ENCODE peak calls at places on chromosome 22, in six cellular contexts. I is left ventricle myocardium inferior, H is fibroblast of lung, B is upper lobe of right lung, A is HFF-Myc, X is uterus. D is an unnamed sample.

GRCh38 chr22:20244744-20245576 is 23.2 kb downstream of the RTN4R start:
- DNase-seq in I (no peak), H (no peak), B (no peak), A (no peak), X (no peak), D (no peak)

GRCh38 chr22:19524170-19525115 is at the start of gene CLDN5:
- DNase-seq in I (peak; percentile 61), H (peak; percentile 12), B (no peak), A (no peak), X (peak; percentile 58), D (no peak)

GRCh38 chr22:21082248-21082647 is 36.5 kb downstream of the LRRC74B start:
- DNase-seq in I (no peak), H (no peak), B (no peak), A (no peak), X (no peak), D (no peak)

GRCh38 chr22:44023404-44024287 is 456 bp upstream of the PARVB start:
- DNase-seq in I (peak; percentile 76), H (peak; percentile 32), B (peak; percentile 77), A (no peak), X (peak; percentile 27), D (peak; percentile 27)

GRCh38 chr22:35608088-35608487 is 9.0 kb downstream of the MB start:
- DNase-seq in I (no peak), H (no peak), B (no peak), A (no peak), X (no peak), D (no peak)

GRCh38 chr22:21682385-21683175 is 16.8 kb downstream of the PPIL2 start:
- DNase-seq in I (no peak), H (no peak), B (no peak), A (no peak), X (no peak), D (no peak)

GRCh38 chr22:48319321-48320047 is 1508.2 kb downstream of the BRD1 start:
- DNase-seq in I (no peak), H (no peak), B (peak; percentile 46), A (no peak), X (no peak), D (no peak)

GRCh38 chr22:40818192-40818746 is 877 bp downstream of the SLC25A17 start:
- DNase-seq in I (no peak), H (no peak), B (no peak), A (no peak), X (no peak), D (peak; percentile 5)

GRCh38 chr22:20803696-20804324 is 29.9 kb downstream of the SERPIND1 start:
- DNase-seq in I (no peak), H (peak; percentile 46), B (no peak), A (peak; percentile 7), X (no peak), D (peak; percentile 31)

GRCh38 chr22:26767351-26767970 is 110.1 kb downstream of the MIAT start:
- DNase-seq in I (no peak), H (no peak), B (no peak), A (no peak), X (no peak), D (no peak)

GRCh38 chr22:37210041-37210803 is 2.1 kb downstream of the SSTR3 start:
- DNase-seq in I (no peak), H (no peak), B (no peak), A (no peak), X (no peak), D (no peak)

GRCh38 chr22:43867839-43868652 is 5.7 kb upstream of the SULT4A1 start:
- DNase-seq in I (peak; percentile 58), H (peak; percentile 70), B (peak; percentile 81), A (peak; percentile 40), X (no peak), D (peak; percentile 76)

GRCh38 chr22:44588348-44588747 is 90.3 kb upstream of the RTL6 start:
- DNase-seq in I (peak; percentile 1), H (no peak), B (no peak), A (no peak), X (no peak), D (no peak)

GRCh38 chr22:28822930-28823481 is 22.6 kb upstream of the XBP1 start:
- DNase-seq in I (no peak), H (no peak), B (no peak), A (no peak), X (no peak), D (no peak)

GRCh38 chr22:36579441-36579840 is 50.5 kb upstream of the EIF3D start:
- DNase-seq in I (no peak), H (no peak), B (no peak), A (no peak), X (no peak), D (no peak)

GRCh38 chr22:27340047-27340446 is 461.5 kb downstream of the MN1 start:
- DNase-seq in I (no peak), H (no peak), B (no peak), A (no peak), X (no peak), D (no peak)

GRCh38 chr22:25540912-25541660 is 23.4 kb upstream of the GRK3 start:
- DNase-seq in I (no peak), H (no peak), B (no peak), A (no peak), X (no peak), D (no peak)

GRCh38 chr22:41217553-41218157 is 12.5 kb downstream of the L3MBTL2 start:
- DNase-seq in I (peak; percentile 80), H (peak; percentile 96), B (peak; percentile 82), A (no peak), X (peak; percentile 58), D (peak; percentile 93)

GRCh38 chr22:49211176-49211575 is 616.5 kb downstream of the BRD1 start:
- DNase-seq in I (peak; percentile 3), H (no peak), B (peak; percentile 31), A (no peak), X (no peak), D (no peak)

GRCh38 chr22:32665676-32666075 is 135.8 kb upstream of the TIMP3 start:
- DNase-seq in I (no peak), H (peak; percentile 72), B (no peak), A (no peak), X (no peak), D (peak; percentile 27)

GRCh38 chr22:43202756-43203155 is 15.8 kb upstream of the TTLL12 start:
- DNase-seq in I (no peak), H (no peak), B (no peak), A (no peak), X (no peak), D (no peak)

GRCh38 chr22:20390394-20390907 is 3.5 kb upstream of the ZNF74 start:
- DNase-seq in I (no peak), H (no peak), B (no peak), A (no peak), X (no peak), D (no peak)

GRCh38 chr22:22358686-22359085 is 114.1 kb downstream of the VPREB1 start:
- DNase-seq in I (no peak), H (no peak), B (no peak), A (no peak), X (no peak), D (no peak)

GRCh38 chr22:44521326-44521725 is 23.3 kb upstream of the RTL6 start:
- DNase-seq in I (no peak), H (no peak), B (no peak), A (no peak), X (no peak), D (no peak)

GRCh38 chr22:19619144-19620009 is 94.9 kb upstream of the SEPTIN5 start:
- DNase-seq in I (no peak), H (no peak), B (no peak), A (no peak), X (no peak), D (no peak)

GRCh38 chr22:22111267-22111751 is 128.7 kb upstream of the TOP3B start:
- DNase-seq in I (no peak), H (peak; percentile 42), B (no peak), A (peak; percentile 9), X (no peak), D (peak; percentile 77)

GRCh38 chr22:24107668-24108067 is 73.6 kb upstream of the SUSD2 start:
- DNase-seq in I (peak; percentile 89), H (peak; percentile 92), B (no peak), A (peak; percentile 36), X (peak; percentile 94), D (peak; percentile 95)
- TF ChIP-seq CTCF in I (peak; percentile 54), H (peak; percentile 82), B (peak; percentile 26), A (no peak), X (peak; percentile 58), D (peak; percentile 87)

DNA sequence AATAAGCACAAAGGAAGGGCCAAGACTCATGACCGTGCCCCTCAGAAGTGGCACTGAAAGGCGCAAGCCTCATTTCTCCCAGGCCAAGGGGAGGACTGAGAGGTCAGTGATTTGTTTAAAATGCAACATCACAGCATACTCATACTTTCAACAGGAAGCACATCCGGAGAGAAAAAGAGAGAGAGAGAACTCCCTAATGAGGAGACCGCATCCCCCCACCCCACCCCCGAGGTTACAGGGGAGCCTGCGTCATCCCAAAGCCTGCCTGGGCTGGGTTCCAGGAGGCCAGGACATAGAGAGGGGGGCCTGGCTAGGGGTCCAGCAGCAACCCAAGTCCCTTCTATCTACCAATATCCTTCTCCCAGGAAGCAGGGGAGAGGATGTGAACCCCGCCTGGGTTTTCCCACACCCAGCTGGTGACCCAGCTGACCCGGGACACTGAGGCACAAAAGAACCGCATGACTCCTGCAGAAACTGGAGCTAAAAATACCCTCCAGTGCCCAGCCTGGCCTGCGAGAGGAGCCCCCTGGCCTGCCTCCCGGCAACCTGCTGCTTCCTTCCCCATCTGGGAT is 3.8 kb downstream of the CSNK1E start:
- DNase-seq in I (peak; percentile 78), H (peak; percentile 97), B (no peak), A (peak; percentile 69), X (peak; percentile 86), D (peak; percentile 82)
- H3K4me3 ChIP-seq in I (peak overlapping the region; percentile 83), H (peak overlapping the region; percentile 96), B (peak overlapping the region; percentile 79), A (peak overlapping the region; percentile 86), X (peak overlapping the region; percentile 71), D (peak overlapping the region; percentile 80)

DNA sequence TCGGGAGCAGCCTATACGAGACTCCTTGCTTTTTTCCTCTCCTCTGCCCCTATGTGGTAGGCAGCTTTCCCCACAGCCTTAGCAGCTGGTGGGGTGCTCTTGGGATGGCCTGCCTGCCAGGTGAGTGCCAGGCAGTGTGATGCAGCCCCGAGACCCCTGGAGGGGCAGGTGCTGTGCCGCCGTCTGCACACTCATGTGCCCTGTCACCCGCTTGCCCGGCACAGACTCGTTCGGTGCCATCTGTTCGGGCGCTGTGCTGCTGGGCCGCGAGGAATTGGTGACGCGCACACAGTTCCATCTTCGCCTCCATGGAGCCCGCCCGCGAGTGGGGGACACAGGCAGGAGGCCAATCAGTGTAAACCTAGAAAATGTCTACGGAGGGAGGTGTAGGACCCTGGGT is 15.1 kb downstream of the TRMU start:
- DNase-seq in I (no peak), H (no peak), B (no peak), A (no peak), X (no peak), D (no peak)
- TF ChIP-seq CTCF in I (no peak), H (no peak), B (no peak), A (no peak), X (no peak), D (no peak)

DNA sequence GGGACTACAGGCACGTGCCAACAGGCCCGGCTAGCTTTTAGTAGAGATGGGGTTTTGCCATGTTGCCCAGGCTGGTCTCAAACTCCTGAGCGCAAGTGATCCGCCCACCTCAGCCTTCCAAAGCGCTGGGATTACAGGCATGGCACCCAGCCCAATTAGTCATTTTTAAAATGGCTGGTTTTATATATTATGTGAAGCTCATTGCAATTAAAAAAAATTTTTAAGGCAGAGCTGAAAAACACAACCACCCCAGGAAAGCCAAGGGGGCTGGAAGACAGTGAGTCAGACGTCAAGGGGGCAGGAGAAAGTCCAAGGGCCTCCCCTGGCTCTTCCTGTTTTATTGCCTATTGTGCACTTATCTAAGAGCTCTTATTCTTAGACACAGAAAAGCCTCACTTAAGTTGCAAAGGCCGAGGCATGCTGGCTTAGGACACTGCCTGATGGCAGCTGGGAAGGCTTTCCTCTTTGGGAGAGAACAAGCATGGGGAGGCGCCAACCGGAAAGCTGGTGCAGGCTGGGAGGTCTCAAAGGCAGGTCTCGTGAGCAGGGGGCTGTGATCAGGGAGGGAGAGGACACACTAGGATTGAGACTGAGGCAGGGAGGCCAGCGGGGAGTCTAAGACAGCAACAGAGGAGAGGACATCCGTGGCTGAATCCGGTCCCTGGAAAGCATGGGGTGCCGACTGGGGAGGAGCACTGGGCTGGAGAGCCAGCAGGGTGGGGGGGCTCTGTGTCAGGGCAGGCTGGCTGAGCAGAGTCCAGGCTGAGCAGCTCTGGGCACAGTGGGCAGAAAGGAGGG is 11.1 kb upstream of the OSM start:
- DNase-seq in I (no peak), H (peak; percentile 73), B (no peak), A (peak; percentile 43), X (peak; percentile 61), D (peak; percentile 94)
- H3K4me3 ChIP-seq in I (no peak overlapping the region), H (no peak overlapping the region), B (no peak overlapping the region), A (no peak overlapping the region), X (no peak overlapping the region), D (peak overlapping the region; percentile 32)

D was measured in fibroblast of the aortic adventitia.